ENCODE peak calls at places on chromosomes 5 and 9, in six cellular contexts. One of them, this sample, is unnamed.

GRCh38 chr9:110141118-110141797 is 66.7 kb downstream of the C9orf152 start:
- DNase-seq in tibial nerve: peak
- DNase-seq in HFF-Myc: peak
- DNase-seq in MCF 10A: peak
- DNase-seq in AG04450: peak
- DNase-seq in endothelial cell: no peak
- DNase-seq in this sample: peak

GRCh38 chr5:72693001-72693442 is 123.4 kb upstream of the TNPO1 start:
- DNase-seq in endothelial cell: no peak
- DNase-seq in HFF-Myc: no peak
- DNase-seq in MCF 10A: peak
- DNase-seq in tibial nerve: no peak
- DNase-seq in AG04450: no peak
- DNase-seq in this sample: no peak

GRCh38 chr9:121281614-121282291 is 13.8 kb downstream of the GSN start:
- DNase-seq in HFF-Myc: no peak
- DNase-seq in endothelial cell: no peak
- DNase-seq in AG04450: no peak
- DNase-seq in MCF 10A: peak
- DNase-seq in tibial nerve: no peak
- DNase-seq in this sample: no peak

GRCh38 chr5:180343846-180344327 is 9.2 kb downstream of the GFPT2 start:
- DNase-seq in HFF-Myc: no peak
- DNase-seq in MCF 10A: peak
- DNase-seq in AG04450: no peak
- DNase-seq in endothelial cell: no peak
- DNase-seq in tibial nerve: peak
- DNase-seq in this sample: no peak

GRCh38 chr9:33209394-33209793 is 30.6 kb upstream of the SPINK4 start:
- DNase-seq in HFF-Myc: no peak
- DNase-seq in AG04450: no peak
- DNase-seq in tibial nerve: no peak
- DNase-seq in endothelial cell: no peak
- DNase-seq in MCF 10A: no peak
- DNase-seq in this sample: no peak

GRCh38 chr9:72646061-72646460 is 124.7 kb downstream of the TMC1 start:
- DNase-seq in MCF 10A: no peak
- DNase-seq in tibial nerve: no peak
- DNase-seq in endothelial cell: no peak
- DNase-seq in HFF-Myc: no peak
- DNase-seq in AG04450: no peak
- DNase-seq in this sample: no peak

GRCh38 chr9:99565203-99565602 is 256.5 kb upstream of the NR4A3 start:
- DNase-seq in tibial nerve: no peak
- DNase-seq in endothelial cell: no peak
- DNase-seq in AG04450: no peak
- DNase-seq in HFF-Myc: no peak
- DNase-seq in MCF 10A: no peak
- DNase-seq in this sample: no peak

GRCh38 chr9:136185596-136185995 is 19.3 kb downstream of the LHX3 start:
- DNase-seq in endothelial cell: no peak
- DNase-seq in MCF 10A: no peak
- DNase-seq in tibial nerve: no peak
- DNase-seq in AG04450: no peak
- DNase-seq in HFF-Myc: no peak
- DNase-seq in this sample: no peak

GRCh38 chr5:16428359-16428758 is 37.2 kb downstream of the ZNF622 start:
- DNase-seq in tibial nerve: no peak
- DNase-seq in AG04450: no peak
- DNase-seq in MCF 10A: no peak
- DNase-seq in endothelial cell: no peak
- DNase-seq in HFF-Myc: no peak
- DNase-seq in this sample: no peak

GRCh38 chr9:4850611-4851010 is 57.9 kb downstream of the RCL1 start:
- DNase-seq in endothelial cell: no peak
- DNase-seq in tibial nerve: peak
- DNase-seq in MCF 10A: no peak
- DNase-seq in AG04450: no peak
- DNase-seq in HFF-Myc: no peak
- DNase-seq in this sample: no peak

GRCh38 chr5:154868702-154869101 is 10.3 kb downstream of the CNOT8 start:
- DNase-seq in MCF 10A: peak
- DNase-seq in HFF-Myc: no peak
- DNase-seq in AG04450: no peak
- DNase-seq in tibial nerve: no peak
- DNase-seq in endothelial cell: no peak
- DNase-seq in this sample: no peak
- TF ChIP-seq CTCF in MCF 10A: peak
- TF ChIP-seq CTCF in HFF-Myc: peak
- TF ChIP-seq CTCF in AG04450: no peak
- TF ChIP-seq CTCF in tibial nerve: no peak
- TF ChIP-seq CTCF in endothelial cell: no peak
- TF ChIP-seq CTCF in this sample: peak

GRCh38 chr9:38390851-38391250 is 1.7 kb upstream of the ALDH1B1 start:
- DNase-seq in HFF-Myc: no peak
- DNase-seq in tibial nerve: no peak
- DNase-seq in AG04450: no peak
- DNase-seq in MCF 10A: no peak
- DNase-seq in endothelial cell: no peak
- DNase-seq in this sample: no peak

GRCh38 chr9:38393128-38393809 is 767 bp downstream of the ALDH1B1 start:
- DNase-seq in HFF-Myc: no peak
- DNase-seq in endothelial cell: no peak
- DNase-seq in AG04450: no peak
- DNase-seq in tibial nerve: no peak
- DNase-seq in MCF 10A: peak
- DNase-seq in this sample: no peak

GRCh38 chr9:38391278-38392118 is 1.0 kb upstream of the ALDH1B1 start:
- DNase-seq in MCF 10A: no peak
- DNase-seq in HFF-Myc: no peak
- DNase-seq in tibial nerve: no peak
- DNase-seq in endothelial cell: no peak
- DNase-seq in AG04450: no peak
- DNase-seq in this sample: no peak

GRCh38 chr9:38394419-38394818 is 1.9 kb downstream of the ALDH1B1 start:
- DNase-seq in MCF 10A: no peak
- DNase-seq in HFF-Myc: no peak
- DNase-seq in AG04450: no peak
- DNase-seq in tibial nerve: no peak
- DNase-seq in endothelial cell: no peak
- DNase-seq in this sample: no peak

GRCh38 chr9:38392235-38393127 is at the start of gene ALDH1B1:
- DNase-seq in MCF 10A: peak
- DNase-seq in tibial nerve: peak
- DNase-seq in AG04450: peak
- DNase-seq in endothelial cell: peak
- DNase-seq in HFF-Myc: peak
- DNase-seq in this sample: no peak
- TF ChIP-seq CTCF in MCF 10A: no peak
- TF ChIP-seq CTCF in tibial nerve: peak
- TF ChIP-seq CTCF in AG04450: peak
- TF ChIP-seq CTCF in endothelial cell: no peak
- TF ChIP-seq CTCF in HFF-Myc: peak
- TF ChIP-seq CTCF in this sample: peak

GRCh38 chr9:15942806-15943424 is 390.1 kb downstream of the CCDC171 start:
- DNase-seq in endothelial cell: no peak
- DNase-seq in HFF-Myc: no peak
- DNase-seq in MCF 10A: no peak
- DNase-seq in tibial nerve: no peak
- DNase-seq in AG04450: no peak
- DNase-seq in this sample: no peak
- TF ChIP-seq CTCF in endothelial cell: no peak
- TF ChIP-seq CTCF in HFF-Myc: no peak
- TF ChIP-seq CTCF in MCF 10A: no peak
- TF ChIP-seq CTCF in tibial nerve: no peak
- TF ChIP-seq CTCF in AG04450: no peak
- TF ChIP-seq CTCF in this sample: no peak

GRCh38 chr9:129990269-129991005 is 52.6 kb downstream of the FNBP1 start:
- DNase-seq in HFF-Myc: no peak
- DNase-seq in tibial nerve: no peak
- DNase-seq in AG04450: no peak
- DNase-seq in MCF 10A: no peak
- DNase-seq in endothelial cell: no peak
- DNase-seq in this sample: no peak
- TF ChIP-seq CTCF in HFF-Myc: no peak
- TF ChIP-seq CTCF in tibial nerve: no peak
- TF ChIP-seq CTCF in AG04450: no peak
- TF ChIP-seq CTCF in MCF 10A: no peak
- TF ChIP-seq CTCF in endothelial cell: no peak
- TF ChIP-seq CTCF in this sample: no peak

DNA sequence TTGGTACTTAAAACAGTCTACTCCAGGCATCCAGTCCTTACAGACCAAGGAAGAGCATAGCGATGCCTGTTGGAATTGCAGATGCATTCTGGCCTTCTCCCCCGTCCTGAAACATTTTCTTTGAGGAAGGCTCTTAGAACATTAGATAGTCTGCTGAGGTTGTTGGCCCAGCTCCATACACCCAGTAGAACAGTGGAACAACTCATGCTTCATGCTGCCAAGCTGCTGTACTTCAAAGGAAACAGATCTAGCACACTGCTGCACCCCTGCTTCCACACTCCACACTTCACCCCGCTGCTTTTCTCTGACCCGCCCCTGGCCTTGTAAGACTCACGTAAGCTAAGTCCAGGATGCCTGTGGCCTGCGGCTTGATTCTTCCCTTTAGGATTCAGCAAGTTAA is 33.4 kb upstream of the NCS1 start:
- DNase-seq in tibial nerve: peak
- DNase-seq in MCF 10A: peak
- DNase-seq in endothelial cell: no peak
- DNase-seq in AG04450: peak
- DNase-seq in HFF-Myc: peak
- DNase-seq in this sample: no peak
- TF ChIP-seq CTCF in tibial nerve: no peak
- TF ChIP-seq CTCF in MCF 10A: no peak
- TF ChIP-seq CTCF in endothelial cell: no peak
- TF ChIP-seq CTCF in AG04450: no peak
- TF ChIP-seq CTCF in HFF-Myc: no peak
- TF ChIP-seq CTCF in this sample: no peak

DNA sequence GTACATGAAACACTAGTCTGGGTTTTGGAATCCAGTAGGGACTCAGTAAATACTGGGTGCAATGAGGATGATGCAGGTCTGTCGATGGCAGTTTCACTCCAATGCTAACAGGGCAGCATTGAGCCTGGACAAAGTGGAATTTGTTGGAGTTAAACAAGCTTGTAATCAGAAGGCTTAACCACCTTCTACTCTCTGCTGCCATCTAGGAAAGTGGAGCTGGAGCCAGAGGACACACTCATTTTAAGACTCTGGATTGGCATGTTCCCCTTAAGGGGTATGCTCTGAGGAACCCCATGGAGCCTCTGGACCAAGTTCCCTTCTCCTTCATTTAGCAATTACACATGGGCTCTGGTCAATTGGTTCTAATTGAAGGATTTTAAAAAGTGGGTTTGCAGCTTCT is 331.0 kb upstream of the ADAMTSL1 start:
- DNase-seq in HFF-Myc: no peak
- DNase-seq in endothelial cell: peak
- DNase-seq in MCF 10A: peak
- DNase-seq in tibial nerve: no peak
- DNase-seq in AG04450: no peak
- DNase-seq in this sample: no peak
- TF ChIP-seq CTCF in HFF-Myc: peak
- TF ChIP-seq CTCF in endothelial cell: no peak
- TF ChIP-seq CTCF in MCF 10A: peak
- TF ChIP-seq CTCF in tibial nerve: peak
- TF ChIP-seq CTCF in AG04450: peak
- TF ChIP-seq CTCF in this sample: peak

This sample was measured in epithelial cell of proximal tubule.